ENCODE peak calls at places on chromosomes 11 and 22, in four cellular contexts. Y is EL, N is fibroblast of villous mesenchyme, T is mucosa of gallbladder. G is an unnamed sample.

GRCh38 chr11:133978816-133979215 is 22.0 kb upstream of the IGSF9B start:
- DNase-seq in Y (peak; percentile 37), N (no peak), T (no peak), G (no peak)

GRCh38 chr22:41904450-41905410 is 10.1 kb downstream of the SHISA8 start:
- DNase-seq in Y (no peak), N (no peak), T (no peak), G (no peak)

GRCh38 chr11:111557425-111558111 is 17.0 kb downstream of the LAYN start:
- DNase-seq in Y (peak; percentile 99), N (peak; percentile 89), T (no peak), G (peak; percentile 95)

GRCh38 chr11:27701262-27702105 is 1.2 kb upstream of the BDNF start:
- DNase-seq in Y (peak; percentile 84), N (peak; percentile 82), T (no peak), G (peak; percentile 83)

GRCh38 chr11:118290923-118291322 is 13.6 kb upstream of the CD3E start:
- DNase-seq in Y (peak; percentile 6), N (no peak), T (peak; percentile 62), G (no peak)

GRCh38 chr11:35590412-35590811 is 27.8 kb upstream of the FJX1 start:
- DNase-seq in Y (peak; percentile 66), N (no peak), T (no peak), G (no peak)

GRCh38 chr22:48947636-48948035 is 880.0 kb downstream of the BRD1 start:
- DNase-seq in Y (no peak), N (no peak), T (no peak), G (no peak)

GRCh38 chr11:19917069-19917468 is 204.4 kb downstream of the NAV2 start:
- DNase-seq in Y (no peak), N (no peak), T (no peak), G (no peak)

GRCh38 chr22:47307326-47307725 is 544.9 kb downstream of the TBC1D22A start:
- DNase-seq in Y (peak; percentile 4), N (peak; percentile 38), T (no peak), G (peak; percentile 24)

GRCh38 chr11:43942651-43943356 is 367 bp downstream of the C11orf96 start:
- DNase-seq in Y (peak; percentile 30), N (peak; percentile 35), T (no peak), G (peak; percentile 52)

GRCh38 chr22:48536691-48537591 is 1290.7 kb downstream of the BRD1 start:
- DNase-seq in Y (no peak), N (no peak), T (no peak), G (no peak)

GRCh38 chr22:39244496-39245129 is at the start of gene PDGFB:
- DNase-seq in Y (peak; percentile 31), N (peak; percentile 31), T (peak; percentile 50), G (no peak)

GRCh38 chr11:7671807-7672206 is 1.5 kb downstream of the CYB5R2 start:
- DNase-seq in Y (no peak), N (no peak), T (no peak), G (no peak)

GRCh38 chr11:78046486-78046854 is 17.2 kb upstream of the THRSP start:
- DNase-seq in Y (no peak), N (no peak), T (no peak), G (no peak)

GRCh38 chr11:44671234-44671633 is 55.5 kb upstream of the TSPAN18 start:
- DNase-seq in Y (no peak), N (no peak), T (no peak), G (no peak)

GRCh38 chr11:94449437-94449836 is 44.2 kb downstream of the MRE11 start:
- DNase-seq in Y (peak; percentile 67), N (peak; percentile 58), T (no peak), G (peak; percentile 40)

GRCh38 chr11:78691215-78691614 is 116.6 kb upstream of the NARS2 start:
- DNase-seq in Y (no peak), N (no peak), T (no peak), G (no peak)

GRCh38 chr22:42273855-42274451 is 3.5 kb upstream of the TCF20 start:
- DNase-seq in Y (no peak), N (no peak), T (no peak), G (no peak)

GRCh38 chr11:107719062-107719461 is 7.2 kb upstream of the SLN start:
- DNase-seq in Y (no peak), N (no peak), T (no peak), G (no peak)

GRCh38 chr11:67271548-67272284 is 5.4 kb downstream of the GRK2 start:
- DNase-seq in Y (no peak), N (no peak), T (no peak), G (no peak)

GRCh38 chr11:75350743-75351540 is 519 bp downstream of the ARRB1 start:
- DNase-seq in Y (no peak), N (peak; percentile 41), T (no peak), G (no peak)

GRCh38 chr11:18361154-18361553 is 33.2 kb upstream of the LDHA start:
- DNase-seq in Y (peak; percentile 69), N (peak; percentile 47), T (no peak), G (no peak)

GRCh38 chr11:8268530-8269461 is 5.1 kb upstream of the LMO1 start:
- DNase-seq in Y (no peak), N (no peak), T (no peak), G (no peak)

GRCh38 chr11:33618956-33619355 is 81.7 kb downstream of the C11orf91 start:
- DNase-seq in Y (no peak), N (no peak), T (no peak), G (no peak)

GRCh38 chr11:120956710-120957500 is 67.0 kb upstream of the TBCEL start:
- DNase-seq in Y (no peak), N (no peak), T (no peak), G (no peak)

GRCh38 chr11:1123970-1124369 is 33.8 kb upstream of the MUC5AC start:
- DNase-seq in Y (no peak), N (no peak), T (no peak), G (no peak)